ENCODE peak calls at places on chromosomes 3 and 15, in eight cellular contexts. U is hepatocyte, I is OCI-LY7, R is HCT116, M is PC-3, J is MM.1S, X is SK-N-SH, Q is GM23338. C is an unnamed sample.

GRCh38 chr3:69236808-69237707 is 114.7 kb upstream of the LMOD3 start:
- DNase-seq in U (no peak), I (no peak), R (no peak), M (no peak), J (peak), X (no peak), Q (peak), C (no peak)

GRCh38 chr3:71039332-71039731 is 544.2 kb downstream of the FOXP1 start:
- DNase-seq in U (no peak), I (no peak), R (no peak), M (no peak), J (peak), X (no peak), Q (no peak), C (no peak)

GRCh38 chr15:27479232-27480140 is 508.5 kb downstream of the GABRG3 start:
- DNase-seq in U (no peak), I (no peak), R (no peak), M (no peak), J (no peak), X (no peak), Q (no peak), C (no peak)

GRCh38 chr15:68367992-68368391 is 64.0 kb downstream of the ITGA11 start:
- DNase-seq in U (no peak), I (no peak), R (no peak), M (no peak), J (no peak), X (no peak), Q (no peak), C (no peak)

GRCh38 chr15:95291878-95292472 is 1038.5 kb upstream of the NR2F2 start:
- DNase-seq in U (peak), I (peak), R (peak), M (peak), J (peak), X (peak), Q (peak), C (peak)

GRCh38 chr15:37877851-37878577 is 56.4 kb upstream of the TMCO5A start:
- DNase-seq in U (peak), I (no peak), R (peak), M (peak), J (no peak), X (no peak), Q (no peak), C (no peak)

GRCh38 chr15:60370804-60371700 is 26.7 kb downstream of the ANXA2 start:
- DNase-seq in U (peak), I (no peak), R (peak), M (peak), J (no peak), X (no peak), Q (no peak), C (no peak)

GRCh38 chr3:167837430-167837829 is 101.9 kb downstream of the SERPINI1 start:
- DNase-seq in U (no peak), I (peak), R (no peak), M (peak), J (no peak), X (no peak), Q (no peak), C (no peak)

GRCh38 chr3:43953814-43954241 is 263.1 kb downstream of the ABHD5 start:
- DNase-seq in U (peak), I (no peak), R (peak), M (peak), J (no peak), X (no peak), Q (no peak), C (no peak)

GRCh38 chr15:72902245-72902928 is 118.8 kb upstream of the ADPGK start:
- DNase-seq in U (peak), I (no peak), R (no peak), M (no peak), J (no peak), X (no peak), Q (no peak), C (no peak)

GRCh38 chr3:64327039-64327804 is 102.0 kb upstream of the PRICKLE2 start:
- DNase-seq in U (no peak), I (no peak), R (no peak), M (no peak), J (no peak), X (no peak), Q (no peak), C (no peak)

GRCh38 chr15:44727462-44728231 is 8.7 kb upstream of the TRIM69 start:
- DNase-seq in U (no peak), I (no peak), R (no peak), M (no peak), J (no peak), X (no peak), Q (no peak), C (no peak)

GRCh38 chr15:85128636-85129035 is 147.0 kb downstream of the PDE8A start:
- DNase-seq in U (no peak), I (no peak), R (no peak), M (no peak), J (no peak), X (no peak), Q (no peak), C (no peak)

GRCh38 chr3:49377483-49377882 is 19.3 kb upstream of the GPX1 start:
- DNase-seq in U (no peak), I (peak), R (no peak), M (peak), J (no peak), X (no peak), Q (no peak), C (no peak)

GRCh38 chr15:39444729-39445470 is 136.0 kb upstream of the THBS1 start:
- DNase-seq in U (no peak), I (no peak), R (no peak), M (no peak), J (no peak), X (no peak), Q (peak), C (peak)

GRCh38 chr15:52527898-52528464 is 699 bp downstream of the MYO5A start:
- DNase-seq in U (peak), I (peak), R (no peak), M (peak), J (peak), X (peak), Q (peak), C (peak)

GRCh38 chr3:182241777-182242556 is 530.2 kb downstream of the SOX2 start:
- DNase-seq in U (peak), I (no peak), R (no peak), M (no peak), J (no peak), X (peak), Q (no peak), C (peak)

GRCh38 chr15:70936326-70936725 is 43.7 kb downstream of the LRRC49 start:
- DNase-seq in U (no peak), I (no peak), R (no peak), M (no peak), J (no peak), X (peak), Q (no peak), C (no peak)

GRCh38 chr3:107198522-107199271 is 178.5 kb upstream of the CCDC54 start:
- DNase-seq in U (no peak), I (no peak), R (no peak), M (no peak), J (no peak), X (no peak), Q (no peak), C (no peak)

GRCh38 chr3:107525101-107525953 is 2.6 kb downstream of the BBX start:
- DNase-seq in U (peak), I (peak), R (no peak), M (peak), J (peak), X (peak), Q (peak), C (peak)

GRCh38 chr3:94167796-94168195 is 104.9 kb downstream of the NSUN3 start:
- DNase-seq in U (no peak), I (no peak), R (no peak), M (no peak), J (no peak), X (no peak), Q (no peak), C (no peak)

GRCh38 chr3:94159062-94159726 is 96.3 kb downstream of the NSUN3 start:
- DNase-seq in U (peak), I (no peak), R (no peak), M (peak), J (no peak), X (no peak), Q (no peak), C (no peak)

GRCh38 chr3:94158461-94158860 is 95.6 kb downstream of the NSUN3 start:
- DNase-seq in U (no peak), I (no peak), R (no peak), M (no peak), J (no peak), X (no peak), Q (no peak), C (no peak)

GRCh38 chr3:94162700-94163099 is 99.8 kb downstream of the NSUN3 start:
- DNase-seq in U (peak), I (no peak), R (peak), M (peak), J (no peak), X (no peak), Q (peak), C (no peak)
- TF ChIP-seq EZH2phosphoT487 in U (no peak), I (no peak), R (no peak), M (no peak), J (no peak), X (no peak), Q (no peak), C (no peak)

GRCh38 chr15:76647612-76648011 is 257.5 kb downstream of the SCAPER start:
- DNase-seq in U (no peak), I (no peak), R (no peak), M (no peak), J (no peak), X (no peak), Q (peak), C (peak)

GRCh38 chr15:76642671-76643070 is 262.5 kb downstream of the SCAPER start:
- DNase-seq in U (no peak), I (no peak), R (no peak), M (no peak), J (no peak), X (no peak), Q (peak), C (no peak)
- TF ChIP-seq CTCF in U (no peak), I (peak), R (peak), M (peak), J (peak), X (peak), Q (no peak), C (peak)

GRCh38 chr3:112774293-112774926 is 72.3 kb downstream of the CD200R1L start:
- DNase-seq in U (no peak), I (no peak), R (no peak), M (peak), J (peak), X (no peak), Q (no peak), C (no peak)
- H3K4me2 ChIP-seq in U (no peak), I (peak), R (peak), M (peak), J (peak), X (no peak), Q (no peak), C (no peak)

GRCh38 chr3:31291818-31292217 is 240.9 kb upstream of the STT3B start:
- DNase-seq in U (no peak), I (no peak), R (no peak), M (peak), J (no peak), X (no peak), Q (no peak), C (no peak)
- TF ChIP-seq EZH2phosphoT487 in U (no peak), I (no peak), R (no peak), M (no peak), J (no peak), X (no peak), Q (no peak), C (no peak)

GRCh38 chr3:1987983-1988382 is 110.7 kb upstream of the CNTN4 start:
- DNase-seq in U (peak), I (no peak), R (no peak), M (no peak), J (no peak), X (peak), Q (peak), C (peak)
- TF ChIP-seq CTCF in U (peak), I (no peak), R (no peak), M (no peak), J (peak), X (no peak), Q (peak), C (peak)

GRCh38 chr3:39721076-39721475 is 88.3 kb upstream of the MYRIP start:
- DNase-seq in U (no peak), I (no peak), R (no peak), M (no peak), J (no peak), X (no peak), Q (no peak), C (no peak)
- H3K4me2 ChIP-seq in U (no peak), I (no peak), R (no peak), M (no peak), J (no peak), X (no peak), Q (no peak), C (no peak)